ENCODE peak calls at places on chromosomes 1 and 21, in five cellular contexts. One of them, this sample, is unnamed.

GRCh38 chr1:246959944-246960693 is 28.4 kb upstream of the AHCTF1 start:
- DNase-seq in K562: peak; percentile 32
- DNase-seq in GM12878: peak; percentile 28
- DNase-seq in HepG2: no peak
- DNase-seq in SK-N-SH: no peak
- DNase-seq in this sample: peak; percentile 24

GRCh38 chr1:42282867-42283583 is 52.0 kb downstream of the FOXJ3 start:
- DNase-seq in K562: no peak
- DNase-seq in GM12878: no peak
- DNase-seq in HepG2: no peak
- DNase-seq in SK-N-SH: no peak
- DNase-seq in this sample: no peak

GRCh38 chr1:117803318-117803717 is 126.1 kb downstream of the GDAP2 start:
- DNase-seq in K562: no peak
- DNase-seq in GM12878: no peak
- DNase-seq in HepG2: no peak
- DNase-seq in SK-N-SH: no peak
- DNase-seq in this sample: no peak

GRCh38 chr1:88061106-88061829 is 622.8 kb upstream of the PKN2 start:
- DNase-seq in K562: peak; percentile 4
- DNase-seq in GM12878: no peak
- DNase-seq in HepG2: peak; percentile 45
- DNase-seq in SK-N-SH: peak; percentile 14
- DNase-seq in this sample: no peak

GRCh38 chr1:71587961-71588360 is 507.1 kb upstream of the ZRANB2 start:
- DNase-seq in K562: no peak
- DNase-seq in GM12878: no peak
- DNase-seq in HepG2: no peak
- DNase-seq in SK-N-SH: no peak
- DNase-seq in this sample: peak; percentile 26

GRCh38 chr1:244919320-244920282 is 55.3 kb upstream of the HNRNPU start:
- DNase-seq in K562: peak; percentile 37
- DNase-seq in GM12878: no peak
- DNase-seq in HepG2: no peak
- DNase-seq in SK-N-SH: no peak
- DNase-seq in this sample: no peak

GRCh38 chr21:17492415-17493168 is 20.3 kb upstream of the CXADR start:
- DNase-seq in K562: no peak
- DNase-seq in GM12878: no peak
- DNase-seq in HepG2: peak; percentile 21
- DNase-seq in SK-N-SH: no peak
- DNase-seq in this sample: no peak

GRCh38 chr1:20742671-20743070 is 10.2 kb upstream of the SH2D5 start:
- DNase-seq in K562: no peak
- DNase-seq in GM12878: no peak
- DNase-seq in HepG2: no peak
- DNase-seq in SK-N-SH: no peak
- DNase-seq in this sample: no peak

GRCh38 chr1:226033599-226034390 is 28.7 kb upstream of the H3-3A start:
- DNase-seq in K562: no peak
- DNase-seq in GM12878: no peak
- DNase-seq in HepG2: no peak
- DNase-seq in SK-N-SH: no peak
- DNase-seq in this sample: peak; percentile 76

GRCh38 chr1:19067187-19067911 is 110.9 kb upstream of the IFFO2 start:
- DNase-seq in K562: no peak
- DNase-seq in GM12878: no peak
- DNase-seq in HepG2: peak; percentile 82
- DNase-seq in SK-N-SH: peak; percentile 63
- DNase-seq in this sample: no peak

GRCh38 chr1:63004868-63005267 is 220.9 kb downstream of the ATG4C start:
- DNase-seq in K562: peak; percentile 2
- DNase-seq in GM12878: no peak
- DNase-seq in HepG2: peak; percentile 3
- DNase-seq in SK-N-SH: peak; percentile 37
- DNase-seq in this sample: no peak
- TF ChIP-seq CTCF in K562: peak; percentile 13
- TF ChIP-seq CTCF in GM12878: peak; percentile 41
- TF ChIP-seq CTCF in HepG2: peak; percentile 61
- TF ChIP-seq CTCF in SK-N-SH: peak; percentile 47
- TF ChIP-seq CTCF in this sample: no peak

DNA sequence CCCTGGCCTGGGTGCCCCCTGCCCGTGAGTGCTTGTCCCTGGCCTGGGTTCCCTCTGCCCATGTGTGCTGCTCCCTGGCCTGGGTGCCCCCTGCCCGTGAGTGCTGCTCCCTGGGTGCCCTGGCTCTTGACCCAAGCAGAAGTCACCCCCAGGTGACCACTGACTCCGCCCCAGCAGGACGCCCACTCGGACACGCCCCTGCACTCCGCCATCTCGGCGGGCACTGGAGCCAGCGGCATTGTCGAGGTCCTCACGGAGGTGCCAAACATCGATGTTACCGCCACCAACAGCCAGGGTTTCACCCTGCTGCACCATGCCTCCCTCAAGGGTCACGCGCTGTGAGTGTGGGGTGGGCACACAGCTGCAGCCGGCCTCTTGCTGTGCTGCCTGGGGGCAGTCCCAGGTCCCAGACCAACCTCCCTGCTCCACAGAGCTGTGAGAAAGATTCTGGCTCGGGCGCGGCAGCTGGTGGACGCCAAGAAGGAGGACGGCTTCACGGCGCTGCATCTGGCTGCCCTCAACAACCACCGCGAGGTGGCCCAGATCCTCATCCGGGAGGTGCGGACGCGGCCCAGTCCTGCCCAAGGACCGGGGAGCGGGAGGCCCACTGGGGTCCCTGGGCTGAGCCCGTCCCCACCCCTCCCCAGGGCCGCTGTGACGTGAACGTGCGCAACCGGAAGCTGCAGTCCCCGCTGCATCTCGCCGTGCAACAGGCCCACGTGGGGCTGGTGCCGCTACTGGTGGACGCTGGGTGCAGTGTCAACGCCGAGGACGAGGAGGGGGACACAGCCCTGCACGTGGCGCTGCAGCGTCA is 3.9 kb upstream of the MMP23B start:
- DNase-seq in K562: no peak
- DNase-seq in GM12878: no peak
- DNase-seq in HepG2: no peak
- DNase-seq in SK-N-SH: no peak
- DNase-seq in this sample: no peak
- TF ChIP-seq GABPA in K562: no peak
- TF ChIP-seq GABPA in GM12878: no peak
- TF ChIP-seq GABPA in HepG2: no peak
- TF ChIP-seq GABPA in SK-N-SH: no peak
- TF ChIP-seq GABPA in this sample: no peak

DNA sequence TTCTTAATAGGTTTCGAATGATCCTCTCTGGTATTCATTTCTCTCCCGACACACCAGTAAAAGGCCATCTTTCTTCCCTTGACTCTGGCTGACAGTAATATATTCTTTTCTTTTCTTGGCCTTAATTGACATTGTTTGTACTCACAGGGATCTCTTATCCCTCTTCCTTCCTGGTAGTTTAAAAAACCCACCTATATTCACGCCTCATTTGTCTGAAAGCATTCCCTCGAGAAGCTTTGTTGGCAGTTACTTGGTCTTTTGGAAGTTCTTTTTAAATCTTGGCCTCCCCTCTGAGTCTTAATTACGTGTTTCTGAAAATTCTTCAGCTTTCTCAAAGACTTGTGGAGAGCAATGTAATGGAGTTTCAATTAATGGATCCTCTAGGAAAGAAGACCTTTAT is 40.3 kb downstream of the MAP10 start:
- DNase-seq in K562: no peak
- DNase-seq in GM12878: no peak
- DNase-seq in HepG2: no peak
- DNase-seq in SK-N-SH: no peak
- DNase-seq in this sample: no peak
- TF ChIP-seq REST in K562: no peak
- TF ChIP-seq REST in GM12878: no peak
- TF ChIP-seq REST in HepG2: no peak
- TF ChIP-seq REST in SK-N-SH: no peak
- TF ChIP-seq REST in this sample: no peak

GRCh38 chr1:163361123-163361934 is 39.6 kb downstream of the NUF2 start:
- DNase-seq in K562: peak; percentile 30
- DNase-seq in GM12878: no peak
- DNase-seq in HepG2: peak; percentile 12
- DNase-seq in SK-N-SH: peak; percentile 27
- DNase-seq in this sample: no peak
- TF ChIP-seq CTCF in K562: peak; percentile 50
- TF ChIP-seq CTCF in GM12878: peak; percentile 59
- TF ChIP-seq CTCF in HepG2: peak; percentile 61
- TF ChIP-seq CTCF in SK-N-SH: peak; percentile 58
- TF ChIP-seq CTCF in this sample: no peak

This sample was measured in HL-60.